ENCODE peak calls at places on chromosomes 12 and 14, in four cellular contexts. B is A549, I is GM12878, U is K562. Y is an unnamed sample.

GRCh38 chr12:12836571-12836970 is 23.4 kb downstream of the DDX47 start:
- DNase-seq in I (no peak), U (no peak), B (no peak), Y (no peak)

GRCh38 chr12:127306604-127307215 is 960.3 kb upstream of the TMEM132C start:
- DNase-seq in I (no peak), B (no peak), U (no peak), Y (no peak)

GRCh38 chr12:54584128-54584527 is 4.3 kb downstream of the PPP1R1A start:
- DNase-seq in U (no peak), I (no peak), B (no peak), Y (no peak)

GRCh38 chr14:76019676-76020075 is 34.1 kb downstream of the IFT43 start:
- DNase-seq in I (no peak), U (no peak), B (peak), Y (no peak)

GRCh38 chr12:30753233-30753632 is 1.5 kb downstream of the CAPRIN2 start:
- DNase-seq in B (peak), I (no peak), U (peak), Y (peak)

GRCh38 chr12:15700595-15700994 is 88.6 kb downstream of the EPS8 start:
- DNase-seq in U (no peak), B (peak), I (peak), Y (no peak)

GRCh38 chr12:26520154-26520553 is 312.8 kb downstream of the ITPR2 start:
- DNase-seq in B (no peak), I (no peak), U (no peak), Y (no peak)

GRCh38 chr12:46554461-46554860 is 181.9 kb upstream of the SLC38A2 start:
- DNase-seq in I (no peak), U (no peak), B (no peak), Y (no peak)

GRCh38 chr14:86858591-86858990 is 1134.4 kb downstream of the GALC start:
- DNase-seq in I (no peak), U (no peak), B (no peak), Y (no peak)

GRCh38 chr12:115932073-115932472 is 345.4 kb downstream of the MED13L start:
- DNase-seq in I (no peak), U (no peak), B (no peak), Y (no peak)

GRCh38 chr12:47038270-47038748 is 41.1 kb upstream of the PCED1B start:
- DNase-seq in I (no peak), U (no peak), B (peak), Y (no peak)

GRCh38 chr14:64789696-64790095 is 85.5 kb downstream of the PLEKHG3 start:
- DNase-seq in B (no peak), I (no peak), U (no peak), Y (no peak)

GRCh38 chr12:122788387-122788786 is 14.0 kb downstream of the CCDC62 start:
- DNase-seq in I (no peak), U (no peak), B (no peak), Y (no peak)

GRCh38 chr12:9906888-9907287 is 25.3 kb downstream of the CLEC2A start:
- DNase-seq in U (no peak), B (no peak), I (no peak), Y (no peak)

GRCh38 chr12:124720019-124720686 is 143.5 kb downstream of the SCARB1 start:
- DNase-seq in B (peak), I (no peak), U (no peak), Y (no peak)

GRCh38 chr12:47722926-47723631 is 2.2 kb downstream of the ENDOU start:
- DNase-seq in B (no peak), I (no peak), U (no peak), Y (no peak)

GRCh38 chr14:68807148-68807600 is 14.3 kb upstream of the ZFP36L1 start:
- DNase-seq in B (peak), I (no peak), U (peak), Y (peak)

GRCh38 chr14:61549425-61549824 is 145.9 kb upstream of the HIF1A start:
- DNase-seq in B (peak), U (no peak), I (no peak), Y (no peak)

GRCh38 chr12:104669851-104670337 is 213.1 kb downstream of the CHST11 start:
- DNase-seq in B (no peak), U (no peak), I (peak), Y (no peak)

GRCh38 chr12:51961834-51962233 is 10.3 kb downstream of the ACVR1B start:
- DNase-seq in U (no peak), B (no peak), I (no peak), Y (peak)

GRCh38 chr14:53900499-53900898 is 56.1 kb downstream of the BMP4 start:
- DNase-seq in U (no peak), B (no peak), I (no peak), Y (no peak)

GRCh38 chr14:54579606-54580005 is 12.7 kb downstream of the SAMD4A start:
- DNase-seq in U (no peak), I (no peak), B (peak), Y (no peak)

GRCh38 chr14:52227559-52228222 is 39.8 kb upstream of the PTGDR start:
- DNase-seq in B (no peak), I (no peak), U (no peak), Y (no peak)

GRCh38 chr14:105087963-105088811 is 23.0 kb upstream of the GPR132 start:
- DNase-seq in U (no peak), I (no peak), B (peak), Y (peak)

GRCh38 chr12:107684029-107684790 is 1.4 kb upstream of the PWP1 start:
- DNase-seq in I (no peak), U (no peak), B (no peak), Y (no peak)

GRCh38 chr14:101469382-101470251 is 91.7 kb upstream of the DIO3 start:
- DNase-seq in I (no peak), B (no peak), U (no peak), Y (no peak)

GRCh38 chr14:55313480-55313879 is 42.3 kb downstream of the FBXO34 start:
- DNase-seq in U (no peak), B (no peak), I (no peak), Y (no peak)

GRCh38 chr14:90666571-90666970 is 149.7 kb downstream of the TTC7B start:
- DNase-seq in B (no peak), U (no peak), I (no peak), Y (no peak)

GRCh38 chr14:94411638-94412037 is 23.2 kb upstream of the SERPINA1 start:
- DNase-seq in B (no peak), I (no peak), U (no peak), Y (peak)

GRCh38 chr12:71981149-71981548 is 42.5 kb downstream of the TPH2 start:
- DNase-seq in B (no peak), I (no peak), U (no peak), Y (no peak)

GRCh38 chr14:40122978-40123648 is 690.9 kb upstream of the FBXO33 start:
- DNase-seq in I (peak), U (no peak), B (no peak), Y (no peak)

GRCh38 chr14:26276757-26277156 is 321.1 kb downstream of the NOVA1 start:
- DNase-seq in B (peak), U (no peak), I (no peak), Y (no peak)

GRCh38 chr12:5035618-5036017 is 8.1 kb upstream of the KCNA5 start:
- DNase-seq in B (no peak), U (no peak), I (no peak), Y (no peak)

GRCh38 chr12:50787618-50788017 is 23.7 kb downstream of the ATF1 start:
- DNase-seq in U (no peak), B (no peak), I (no peak), Y (no peak)

GRCh38 chr12:50785406-50785805 is 21.5 kb downstream of the ATF1 start:
- DNase-seq in I (no peak), U (no peak), B (no peak), Y (no peak)

GRCh38 chr12:50786498-50787231 is 22.8 kb downstream of the ATF1 start:
- DNase-seq in U (no peak), B (peak), I (no peak), Y (peak)

GRCh38 chr12:50790081-50790480 is 26.2 kb downstream of the ATF1 start:
- DNase-seq in U (no peak), I (no peak), B (no peak), Y (no peak)

GRCh38 chr12:50788562-50788961 is 24.7 kb downstream of the ATF1 start:
- DNase-seq in U (no peak), I (no peak), B (no peak), Y (peak)
- TF ChIP-seq CHD4 in U (no peak), I (no peak), B (no peak), Y (no peak)

GRCh38 chr14:37254411-37254947 is 56.7 kb downstream of the MIPOL1 start:
- DNase-seq in I (no peak), U (no peak), B (no peak), Y (no peak)
- TF ChIP-seq CHD4 in I (no peak), U (no peak), B (no peak), Y (no peak)

DNA sequence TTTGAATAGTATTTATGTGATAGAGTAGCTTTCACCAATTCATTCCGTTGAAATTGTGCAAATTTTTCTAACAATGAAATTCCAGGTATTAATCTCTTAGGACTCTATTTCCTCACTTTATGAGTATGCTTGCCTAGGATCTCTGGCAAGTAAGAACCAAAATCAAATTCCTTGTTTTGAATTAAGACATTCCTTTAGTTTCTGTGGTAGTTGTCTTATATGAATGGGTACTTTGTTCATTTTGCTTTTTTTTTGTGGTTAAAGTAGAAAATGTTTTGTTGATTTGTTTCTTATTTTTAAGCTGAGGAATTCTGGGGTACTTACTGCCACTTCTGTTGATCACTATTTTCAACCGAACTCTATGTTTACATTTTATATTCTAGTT is 59.8 kb downstream of the KITLG start:
- DNase-seq in B (no peak), I (no peak), U (no peak), Y (no peak)
- TF ChIP-seq CHD4 in B (no peak), I (no peak), U (no peak), Y (no peak)

DNA sequence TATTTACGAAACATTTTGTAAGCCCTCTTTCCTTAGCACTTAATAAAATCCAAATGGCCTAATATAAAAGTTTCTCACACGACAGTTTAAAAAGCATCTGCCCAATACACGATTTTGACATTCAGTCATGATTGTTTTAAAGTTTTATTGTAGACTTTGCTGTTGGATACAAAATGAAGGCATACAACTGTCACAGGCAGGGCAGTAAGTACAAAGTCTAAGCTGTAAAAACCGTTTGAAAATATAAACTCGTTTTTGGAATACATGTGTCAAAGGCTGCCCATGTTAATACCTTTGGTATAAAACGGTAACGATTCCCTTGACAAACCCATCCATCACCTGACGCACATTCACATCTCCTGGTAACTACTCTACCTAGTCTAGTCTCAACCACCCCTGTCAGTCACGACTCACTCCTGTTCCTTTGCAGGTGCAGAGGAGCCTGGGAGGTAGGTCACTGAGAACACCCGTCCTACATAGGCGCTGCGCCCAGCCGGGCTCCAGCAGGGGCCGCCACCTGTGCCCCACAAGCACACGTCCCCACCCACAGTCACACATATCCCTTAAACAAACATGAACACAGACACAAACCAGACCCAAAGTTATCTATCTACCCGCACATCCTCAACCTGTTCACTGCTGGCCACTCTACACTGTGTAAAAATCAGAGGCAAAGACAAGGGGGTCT is 27.1 kb downstream of the KCTD10 start:
- DNase-seq in B (peak), I (no peak), U (peak), Y (no peak)
- TF ChIP-seq CHD4 in B (no peak), I (no peak), U (no peak), Y (no peak)

GRCh38 chr12:48946206-48946605 is 11.1 kb downstream of the ARF3 start:
- DNase-seq in B (no peak), U (no peak), I (no peak), Y (no peak)
- TF ChIP-seq CHD4 in B (no peak), U (no peak), I (no peak), Y (no peak)